ENCODE peak calls at places on chromosome 15, in nine cellular contexts. F is osteocyte, N is AG10803, W is glutamatergic neuron, K is heart right ventricle, C is adrenal gland, L is psoas muscle, E is astrocyte, M is WTC11. T is an unnamed sample.

GRCh38 chr15:90001062-90001682 is at the start of gene ZNF710:
- DNase-seq in F (no peak), N (peak), W (peak), K (peak), C (peak), L (peak), E (peak), M (peak), T (peak)

GRCh38 chr15:88657326-88658069 is 18.7 kb downstream of the ISG20 start:
- DNase-seq in F (peak), N (peak), W (peak), K (no peak), C (no peak), L (no peak), E (no peak), M (peak), T (peak)

GRCh38 chr15:90750186-90750585 is 33.0 kb downstream of the BLM start:
- DNase-seq in F (no peak), N (no peak), W (no peak), K (no peak), C (no peak), L (no peak), E (no peak), M (no peak), T (no peak)

GRCh38 chr15:100348578-100348977 is 6.8 kb upstream of the ADAMTS17 start:
- DNase-seq in F (no peak), N (no peak), W (no peak), K (no peak), C (no peak), L (no peak), E (no peak), M (no peak), T (no peak)

GRCh38 chr15:89104172-89104564 is 15.9 kb downstream of the ABHD2 start:
- DNase-seq in F (no peak), N (peak), W (no peak), K (no peak), C (no peak), L (peak), E (peak), M (peak), T (no peak)

GRCh38 chr15:32112101-32112500 is 81.8 kb downstream of the CHRNA7 start:
- DNase-seq in F (no peak), N (no peak), W (no peak), K (no peak), C (no peak), L (no peak), E (no peak), M (no peak), T (no peak)

GRCh38 chr15:78873796-78874761 is 1.4 kb downstream of the MORF4L1 start:
- DNase-seq in F (no peak), N (peak), W (no peak), K (peak), C (peak), L (no peak), E (peak), M (no peak), T (no peak)

GRCh38 chr15:63381301-63382192 is at the start of gene CA12:
- DNase-seq in F (no peak), N (no peak), W (peak), K (peak), C (no peak), L (peak), E (peak), M (peak), T (peak)

GRCh38 chr15:71780349-71780976 is 29.9 kb upstream of the NR2E3 start:
- DNase-seq in F (peak), N (peak), W (peak), K (no peak), C (no peak), L (no peak), E (peak), M (peak), T (peak)

GRCh38 chr15:41291065-41291631 is 41.2 kb downstream of the OIP5 start:
- DNase-seq in F (no peak), N (no peak), W (no peak), K (no peak), C (no peak), L (no peak), E (no peak), M (no peak), T (no peak)

GRCh38 chr15:40928975-40929729 is at the start of gene DLL4:
- DNase-seq in F (no peak), N (peak), W (peak), K (peak), C (no peak), L (peak), E (peak), M (peak), T (peak)

GRCh38 chr15:94107652-94108051 is 123.7 kb upstream of the MCTP2 start:
- DNase-seq in F (no peak), N (no peak), W (no peak), K (no peak), C (no peak), L (no peak), E (no peak), M (no peak), T (no peak)

GRCh38 chr15:88932271-88932874 is 19.2 kb upstream of the MFGE8 start:
- DNase-seq in F (no peak), N (no peak), W (no peak), K (peak), C (no peak), L (no peak), E (peak), M (no peak), T (no peak)

GRCh38 chr15:90598053-90598577 is 68.4 kb downstream of the CRTC3 start:
- DNase-seq in F (no peak), N (peak), W (no peak), K (peak), C (no peak), L (peak), E (no peak), M (peak), T (no peak)

GRCh38 chr15:76994001-76994400 is 925 bp upstream of the PSTPIP1 start:
- DNase-seq in F (no peak), N (no peak), W (peak), K (no peak), C (no peak), L (no peak), E (no peak), M (peak), T (no peak)

GRCh38 chr15:37102315-37103021 is 2.1 kb upstream of the MEIS2 start:
- DNase-seq in F (no peak), N (no peak), W (peak), K (no peak), C (no peak), L (peak), E (no peak), M (peak), T (peak)

GRCh38 chr15:36239509-36239908 is 339.9 kb upstream of the CDIN1 start:
- DNase-seq in F (no peak), N (no peak), W (no peak), K (no peak), C (no peak), L (no peak), E (no peak), M (no peak), T (no peak)

GRCh38 chr15:31459011-31459748 is 132.5 kb downstream of the KLF13 start:
- DNase-seq in F (peak), N (no peak), W (no peak), K (no peak), C (no peak), L (no peak), E (no peak), M (no peak), T (no peak)

GRCh38 chr15:99452728-99453643 is 112.8 kb upstream of the MEF2A start:
- DNase-seq in F (peak), N (peak), W (no peak), K (peak), C (peak), L (peak), E (peak), M (no peak), T (peak)

GRCh38 chr15:75775296-75776074 is 62.8 kb upstream of the CSPG4 start:
- DNase-seq in F (peak), N (no peak), W (no peak), K (no peak), C (peak), L (no peak), E (no peak), M (peak), T (peak)

GRCh38 chr15:30043211-30043655 is 39.5 kb upstream of the GOLGA8J start:
- DNase-seq in F (no peak), N (peak), W (no peak), K (no peak), C (no peak), L (no peak), E (peak), M (no peak), T (no peak)

GRCh38 chr15:24848050-24848449 is 106.7 kb upstream of the SNRPN start:
- DNase-seq in F (no peak), N (peak), W (peak), K (peak), C (peak), L (peak), E (peak), M (peak), T (peak)

GRCh38 chr15:84616235-84616634 is 15.4 kb downstream of the ZSCAN2 start:
- DNase-seq in F (no peak), N (no peak), W (no peak), K (no peak), C (no peak), L (no peak), E (no peak), M (no peak), T (no peak)

GRCh38 chr15:70077436-70077835 is 20.3 kb downstream of the TLE3 start:
- DNase-seq in F (no peak), N (no peak), W (no peak), K (no peak), C (no peak), L (peak), E (no peak), M (no peak), T (no peak)

GRCh38 chr15:40285151-40285898 is 2.5 kb upstream of the ANKRD63 start:
- DNase-seq in F (no peak), N (peak), W (no peak), K (no peak), C (no peak), L (no peak), E (no peak), M (no peak), T (no peak)

GRCh38 chr15:49843725-49844124 is 222.9 kb downstream of the DTWD1 start:
- DNase-seq in F (no peak), N (no peak), W (no peak), K (no peak), C (no peak), L (no peak), E (no peak), M (no peak), T (no peak)

GRCh38 chr15:29568840-29569532 is 253.3 kb downstream of the TJP1 start:
- DNase-seq in F (no peak), N (no peak), W (peak), K (no peak), C (no peak), L (no peak), E (no peak), M (peak), T (no peak)

GRCh38 chr15:42069025-42069424 is 25.3 kb downstream of the PLA2G4D start:
- DNase-seq in F (no peak), N (no peak), W (no peak), K (no peak), C (no peak), L (no peak), E (no peak), M (no peak), T (no peak)

GRCh38 chr15:85800460-85801123 is 5.9 kb upstream of the KLHL25 start:
- DNase-seq in F (no peak), N (peak), W (no peak), K (peak), C (peak), L (peak), E (peak), M (no peak), T (peak)
- TF ChIP-seq CTCF in F (no peak), N (no peak), W (no peak), K (peak), C (peak), L (peak), E (no peak), M (no peak), T (no peak)

DNA sequence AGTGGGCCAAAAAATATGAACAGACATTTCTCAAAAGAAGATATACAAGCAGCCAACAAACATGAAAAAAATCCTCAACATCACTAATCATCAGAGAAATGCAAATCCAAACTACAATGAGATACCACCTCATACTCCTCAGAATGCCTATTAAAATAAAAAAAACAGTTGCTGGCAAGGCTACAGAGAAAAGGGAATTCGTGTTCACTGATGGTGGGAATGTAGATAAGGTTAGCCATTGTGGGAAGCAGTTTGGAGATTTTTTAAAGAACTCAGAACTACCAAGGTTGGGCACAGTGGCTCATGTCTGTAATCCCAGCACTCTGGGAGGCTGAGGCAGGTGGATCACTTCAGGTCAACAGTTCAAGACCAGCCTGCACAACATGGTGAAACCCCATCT is 27.8 kb upstream of the C15orf40 start:
- DNase-seq in F (no peak), N (no peak), W (no peak), K (no peak), C (no peak), L (no peak), E (peak), M (no peak), T (no peak)
- TF ChIP-seq CTCF in F (no peak), N (no peak), W (no peak), K (no peak), C (no peak), L (no peak), E (no peak), M (no peak), T (no peak)

DNA sequence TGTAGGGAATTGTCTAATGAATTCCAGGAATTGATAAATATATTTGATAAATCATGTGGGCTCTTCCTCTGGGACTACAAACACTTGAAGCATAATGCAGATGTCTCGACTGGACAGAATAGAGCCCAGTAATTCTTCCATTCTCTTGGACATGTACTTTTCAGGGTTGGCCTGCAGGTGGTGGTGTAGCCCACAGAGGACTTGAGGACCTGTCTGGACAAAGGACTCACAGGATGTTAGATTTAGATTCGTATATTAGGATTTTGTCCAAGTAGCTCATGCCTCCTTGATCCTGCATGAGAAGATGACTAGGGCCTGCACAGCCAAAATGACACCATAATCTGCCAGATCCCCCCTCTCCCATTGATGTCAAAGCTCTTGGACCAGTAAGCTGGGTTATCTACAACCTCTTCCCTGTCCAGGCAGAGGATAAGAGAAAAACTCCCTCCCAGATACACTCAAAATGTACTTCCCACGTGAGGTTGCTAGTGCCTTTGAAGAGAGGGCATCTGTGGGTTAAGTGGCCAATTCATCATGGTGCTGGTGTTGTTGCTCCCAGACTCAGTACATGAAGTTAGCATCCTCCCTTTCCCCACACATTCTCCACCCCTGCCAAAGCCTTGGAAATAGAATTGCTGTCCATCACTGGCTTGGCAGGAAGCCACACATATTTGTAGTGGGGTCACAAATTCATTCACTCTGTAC is 88.6 kb upstream of the ZNF280D start:
- DNase-seq in F (no peak), N (peak), W (peak), K (peak), C (peak), L (peak), E (peak), M (peak), T (peak)
- TF ChIP-seq CTCF in F (peak), N (peak), W (peak), K (peak), C (peak), L (peak), E (peak), M (peak), T (peak)

GRCh38 chr15:74178326-74179100 is 5.0 kb downstream of the ISLR start:
- DNase-seq in F (no peak), N (no peak), W (peak), K (no peak), C (no peak), L (peak), E (no peak), M (no peak), T (peak)

GRCh38 chr15:74179101-74179841 is 5.8 kb downstream of the ISLR start:
- DNase-seq in F (peak), N (peak), W (peak), K (peak), C (peak), L (peak), E (peak), M (no peak), T (peak)

GRCh38 chr15:74182131-74182530 is 8.6 kb downstream of the ISLR start:
- DNase-seq in F (no peak), N (no peak), W (peak), K (no peak), C (no peak), L (peak), E (no peak), M (no peak), T (peak)

GRCh38 chr15:74180689-74181602 is 7.4 kb downstream of the ISLR start:
- DNase-seq in F (no peak), N (no peak), W (peak), K (no peak), C (no peak), L (peak), E (no peak), M (no peak), T (peak)

GRCh38 chr15:74179983-74180688 is 6.6 kb downstream of the ISLR start:
- DNase-seq in F (no peak), N (peak), W (peak), K (peak), C (no peak), L (peak), E (peak), M (no peak), T (peak)
- TF ChIP-seq CTCF in F (peak), N (no peak), W (no peak), K (no peak), C (no peak), L (no peak), E (no peak), M (no peak), T (no peak)

DNA sequence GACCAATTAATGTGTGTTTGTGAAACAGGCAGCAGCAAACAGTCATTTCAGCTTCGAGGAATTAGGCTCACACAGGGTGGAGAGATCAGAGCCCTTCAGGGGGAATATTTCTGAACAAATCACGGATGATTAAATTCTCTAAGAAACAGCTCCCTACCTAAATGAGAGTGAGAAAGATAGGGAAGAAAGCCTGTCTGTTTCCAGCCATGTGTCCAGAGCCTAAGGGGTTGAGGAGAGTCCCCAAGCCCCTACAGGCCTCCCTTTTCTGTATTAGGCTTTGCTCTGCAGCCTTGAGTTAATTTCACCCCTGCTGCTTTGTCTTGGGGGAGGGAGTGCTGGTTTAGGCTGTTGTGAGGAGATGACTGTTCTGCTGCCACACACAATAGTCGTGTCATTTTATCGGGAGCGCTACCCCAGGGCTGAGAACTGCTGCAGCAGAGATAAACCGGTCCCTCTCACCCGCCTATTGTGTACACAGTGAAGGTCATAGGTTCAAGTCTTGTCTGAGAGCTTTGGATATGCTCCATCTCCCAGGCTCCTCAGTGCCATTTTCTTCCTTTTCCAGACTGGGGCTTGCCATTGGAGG is 1.3 kb downstream of the ZNF609 start:
- DNase-seq in F (no peak), N (peak), W (peak), K (peak), C (peak), L (no peak), E (peak), M (peak), T (peak)
- TF ChIP-seq CTCF in F (no peak), N (no peak), W (no peak), K (no peak), C (no peak), L (no peak), E (no peak), M (no peak), T (no peak)

GRCh38 chr15:74433592-74434259 is at the start of gene SEMA7A:
- DNase-seq in F (no peak), N (peak), W (peak), K (peak), C (peak), L (peak), E (peak), M (peak), T (peak)
- TF ChIP-seq CTCF in F (no peak), N (no peak), W (no peak), K (no peak), C (no peak), L (no peak), E (no peak), M (no peak), T (no peak)

GRCh38 chr15:52162876-52163275 is 28.3 kb downstream of the GNB5 start:
- DNase-seq in F (no peak), N (no peak), W (no peak), K (no peak), C (no peak), L (no peak), E (no peak), M (no peak), T (no peak)

GRCh38 chr15:52161406-52161966 is 29.7 kb downstream of the GNB5 start:
- DNase-seq in F (no peak), N (no peak), W (no peak), K (no peak), C (no peak), L (no peak), E (no peak), M (no peak), T (no peak)

GRCh38 chr15:52162260-52162659 is 28.9 kb downstream of the GNB5 start:
- DNase-seq in F (no peak), N (peak), W (no peak), K (no peak), C (no peak), L (no peak), E (peak), M (no peak), T (no peak)

GRCh38 chr15:52164631-52165265 is 26.4 kb downstream of the GNB5 start:
- DNase-seq in F (no peak), N (peak), W (no peak), K (no peak), C (no peak), L (no peak), E (no peak), M (no peak), T (no peak)

DNA sequence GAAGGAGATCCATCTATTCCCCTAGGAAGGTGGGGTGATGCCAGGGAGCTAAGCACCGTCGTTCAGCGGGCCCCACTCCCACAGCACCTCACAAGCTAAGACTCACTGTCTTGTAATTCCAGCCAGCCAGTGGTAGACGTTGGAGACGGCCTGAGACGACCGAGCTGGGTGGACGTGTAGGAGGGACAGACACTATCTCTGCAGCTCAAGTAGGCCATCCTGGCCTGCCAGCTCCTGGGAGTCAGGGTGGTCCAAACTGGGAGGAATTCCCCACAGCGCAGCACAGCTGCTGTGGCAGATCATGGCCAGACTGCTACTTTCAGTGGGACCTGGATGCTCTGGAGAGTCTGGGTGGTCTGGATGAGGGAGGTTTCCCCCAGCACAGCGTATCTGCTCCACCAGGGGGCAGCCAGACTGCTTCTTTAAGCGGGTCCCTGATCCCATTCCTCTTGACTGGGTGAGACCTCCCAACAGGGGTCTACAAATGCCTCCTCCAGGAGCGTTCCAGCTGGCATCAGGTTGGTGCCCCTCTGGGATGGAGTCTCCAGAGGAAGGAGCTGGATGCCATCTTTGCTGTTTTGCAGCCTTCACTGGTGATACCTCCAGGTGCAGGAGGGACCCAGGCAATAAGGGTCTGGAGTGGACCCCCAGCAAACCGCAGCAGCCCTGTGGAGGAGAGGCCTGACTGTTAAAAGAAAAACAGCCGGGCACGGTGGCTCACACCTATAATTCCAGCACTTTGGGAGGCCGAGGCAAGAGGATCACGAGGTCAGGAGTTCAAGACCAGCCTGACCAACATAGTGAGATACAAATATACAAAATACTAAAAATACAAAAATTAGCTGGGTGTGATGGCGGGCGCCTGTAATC is 27.6 kb downstream of the GNB5 start:
- DNase-seq in F (peak), N (no peak), W (peak), K (no peak), C (no peak), L (no peak), E (no peak), M (peak), T (peak)
- TF ChIP-seq CTCF in F (no peak), N (peak), W (peak), K (peak), C (no peak), L (no peak), E (no peak), M (peak), T (peak)